ENCODE peak calls at places on chromosomes 1 and 21, in eight cellular contexts. T is cardiac muscle cell, Z is AG04450, A is Peyer's patch, R is mammary epithelial cell, G is GM12878, J is pancreas, M is suprapubic skin. I is an unnamed sample. For H3K27me3, the result is how much of the 10 kb centered on the place peaks cover.

GRCh38 chr1:225889743-225890142 is 797 bp upstream of the LEFTY1 start:
- DNase-seq in T (no peak), Z (no peak), A (no peak), R (no peak), G (no peak), J (no peak), M (no peak), I (no peak)

GRCh38 chr1:27257155-27257554 is 22.7 kb downstream of the WDTC1 start:
- DNase-seq in T (peak), Z (no peak), A (no peak), R (no peak), G (no peak), J (no peak), M (no peak), I (no peak)

GRCh38 chr1:213244664-213245091 is 193.6 kb downstream of the RPS6KC1 start:
- DNase-seq in T (peak), Z (peak), A (no peak), R (peak), G (no peak), J (no peak), M (no peak), I (peak)

GRCh38 chr1:116134178-116134773 is 23.1 kb downstream of the MAB21L3 start:
- DNase-seq in T (no peak), Z (no peak), A (no peak), R (no peak), G (no peak), J (no peak), M (no peak), I (peak)

GRCh38 chr1:43978551-43979260 is at the start of gene B4GALT2:
- DNase-seq in T (peak), Z (no peak), A (peak), R (peak), G (no peak), J (peak), M (peak), I (peak)

GRCh38 chr1:233293556-233294446 is 1.7 kb downstream of the PCNX2 start:
- DNase-seq in T (no peak), Z (no peak), A (no peak), R (peak), G (no peak), J (no peak), M (no peak), I (no peak)

GRCh38 chr1:228500143-228500736 is 13.1 kb downstream of the RNF187 start:
- DNase-seq in T (no peak), Z (no peak), A (no peak), R (no peak), G (no peak), J (no peak), M (no peak), I (no peak)

GRCh38 chr1:212514782-212515181 is 82.1 kb downstream of the NENF start:
- DNase-seq in T (peak), Z (no peak), A (no peak), R (no peak), G (no peak), J (peak), M (no peak), I (no peak)

GRCh38 chr1:161487483-161487827 is 17.8 kb upstream of the FCGR2A start:
- DNase-seq in T (peak), Z (no peak), A (no peak), R (peak), G (no peak), J (no peak), M (no peak), I (peak)

GRCh38 chr1:26907071-26907922 is 6.5 kb downstream of the NR0B2 start:
- DNase-seq in T (peak), Z (no peak), A (peak), R (peak), G (no peak), J (no peak), M (no peak), I (no peak)

GRCh38 chr1:81155131-81155530 is 645.6 kb upstream of the ADGRL2 start:
- DNase-seq in T (peak), Z (no peak), A (no peak), R (peak), G (no peak), J (no peak), M (no peak), I (no peak)

GRCh38 chr1:59375321-59376220 is 78.7 kb downstream of the FGGY start:
- DNase-seq in T (peak), Z (peak), A (no peak), R (peak), G (no peak), J (no peak), M (no peak), I (no peak)

GRCh38 chr1:155596864-155597263 is 13.2 kb upstream of the MSTO1 start:
- DNase-seq in T (no peak), Z (no peak), A (no peak), R (no peak), G (no peak), J (no peak), M (no peak), I (no peak)

GRCh38 chr1:145993618-145994390 is 2.6 kb downstream of the TXNIP start:
- DNase-seq in T (no peak), Z (no peak), A (no peak), R (no peak), G (no peak), J (no peak), M (no peak), I (no peak)

GRCh38 chr1:78743626-78744025 is 94.0 kb downstream of the IFI44 start:
- DNase-seq in T (peak), Z (no peak), A (no peak), R (peak), G (no peak), J (no peak), M (no peak), I (peak)

GRCh38 chr1:226882631-226883409 is 12.4 kb downstream of the PSEN2 start:
- DNase-seq in T (peak), Z (peak), A (no peak), R (no peak), G (peak), J (no peak), M (no peak), I (no peak)

GRCh38 chr1:16441312-16441641 is 753 bp downstream of the NECAP2 start:
- DNase-seq in T (peak), Z (no peak), A (no peak), R (no peak), G (no peak), J (no peak), M (no peak), I (no peak)

GRCh38 chr1:77783141-77783540 is 3.7 kb downstream of the MIGA1 start:
- DNase-seq in T (no peak), Z (no peak), A (no peak), R (no peak), G (no peak), J (no peak), M (no peak), I (no peak)

GRCh38 chr1:36859926-36860325 is 174.4 kb downstream of the GRIK3 start:
- DNase-seq in T (no peak), Z (no peak), A (no peak), R (no peak), G (no peak), J (no peak), M (no peak), I (no peak)

GRCh38 chr1:228697209-228698016 is 37.9 kb upstream of the RHOU start:
- DNase-seq in T (peak), Z (no peak), A (no peak), R (peak), G (no peak), J (peak), M (peak), I (peak)

GRCh38 chr1:45401524-45401923 is 61.3 kb upstream of the MUTYH start:
- DNase-seq in T (no peak), Z (no peak), A (no peak), R (no peak), G (no peak), J (no peak), M (no peak), I (no peak)

GRCh38 chr1:226510453-226510852 is 38.1 kb upstream of the STUM start:
- DNase-seq in T (peak), Z (no peak), A (no peak), R (no peak), G (no peak), J (no peak), M (no peak), I (no peak)

GRCh38 chr1:19735419-19736127 is 64.1 kb downstream of the TMCO4 start:
- DNase-seq in T (peak), Z (peak), A (no peak), R (peak), G (no peak), J (no peak), M (no peak), I (peak)

GRCh38 chr1:243420968-243421675 is 165.3 kb downstream of the SDCCAG8 start:
- DNase-seq in T (no peak), Z (no peak), A (no peak), R (no peak), G (no peak), J (no peak), M (no peak), I (no peak)

GRCh38 chr1:109750241-109750882 is 9.5 kb upstream of the GSTM3 start:
- DNase-seq in T (no peak), Z (no peak), A (no peak), R (no peak), G (no peak), J (no peak), M (peak), I (no peak)

GRCh38 chr1:3530931-3531818 is 76.7 kb downstream of the ARHGEF16 start:
- DNase-seq in T (peak), Z (no peak), A (peak), R (peak), G (no peak), J (peak), M (no peak), I (peak)

DNA sequence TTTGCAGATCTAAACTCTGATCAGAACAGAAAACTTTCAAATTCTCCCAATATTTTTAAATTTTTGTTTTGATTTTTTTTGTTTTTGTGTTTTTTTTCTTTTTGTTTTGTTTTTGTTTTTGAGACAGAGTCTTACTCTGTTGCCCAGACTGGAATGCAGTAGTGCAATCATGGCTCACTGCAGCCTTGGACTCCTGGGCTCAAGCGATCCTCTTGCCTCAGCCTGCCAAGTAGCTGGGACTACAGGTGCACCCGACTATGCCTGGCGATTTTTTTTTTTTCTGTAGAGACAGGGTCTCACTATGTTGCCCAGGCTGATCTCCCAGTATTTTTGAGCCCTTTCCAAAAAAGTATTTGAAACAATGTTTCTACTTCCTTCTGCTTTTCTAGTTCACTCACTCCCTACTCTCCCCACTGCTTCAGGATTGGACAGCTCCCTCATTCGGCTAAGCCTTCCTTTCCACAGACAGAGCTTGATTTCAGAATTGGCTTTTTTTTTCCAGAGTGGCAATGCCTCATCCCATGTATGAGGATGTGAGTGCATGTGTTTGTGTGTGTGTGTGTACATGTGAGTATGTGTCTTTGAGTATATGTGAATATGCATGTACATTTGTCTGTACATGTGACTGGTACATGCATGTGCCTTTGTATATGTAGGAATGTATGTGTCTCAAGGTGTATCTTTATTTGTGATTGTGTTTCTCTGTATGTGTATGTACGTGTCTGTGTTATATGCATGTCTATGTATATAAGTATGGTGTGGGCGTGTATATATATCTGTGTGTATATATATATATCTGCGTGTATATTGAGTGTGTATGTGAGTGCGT is 11.9 kb downstream of the LHX4 start:
- DNase-seq in T (peak), Z (no peak), A (peak), R (peak), G (no peak), J (no peak), M (no peak), I (peak)
- H3K27me3 ChIP-seq in T (half or more), Z (half or more), A (under half), R (under half), G (under half), J (under half), M (half or more), I (half or more)

GRCh38 chr21:36384885-36385232 is 333 bp upstream of the CHAF1B start:
- DNase-seq in T (no peak), Z (no peak), A (no peak), R (no peak), G (no peak), J (no peak), M (no peak), I (no peak)

GRCh38 chr21:36385233-36385908 is at the start of gene CHAF1B:
- DNase-seq in T (peak), Z (peak), A (peak), R (peak), G (no peak), J (peak), M (peak), I (peak)

GRCh38 chr21:36385909-36386642 is 884 bp downstream of the CHAF1B start:
- DNase-seq in T (peak), Z (no peak), A (no peak), R (peak), G (no peak), J (no peak), M (no peak), I (no peak)

GRCh38 chr21:36388076-36388475 is 2.9 kb downstream of the CHAF1B start:
- DNase-seq in T (no peak), Z (no peak), A (no peak), R (no peak), G (no peak), J (no peak), M (no peak), I (no peak)

DNA sequence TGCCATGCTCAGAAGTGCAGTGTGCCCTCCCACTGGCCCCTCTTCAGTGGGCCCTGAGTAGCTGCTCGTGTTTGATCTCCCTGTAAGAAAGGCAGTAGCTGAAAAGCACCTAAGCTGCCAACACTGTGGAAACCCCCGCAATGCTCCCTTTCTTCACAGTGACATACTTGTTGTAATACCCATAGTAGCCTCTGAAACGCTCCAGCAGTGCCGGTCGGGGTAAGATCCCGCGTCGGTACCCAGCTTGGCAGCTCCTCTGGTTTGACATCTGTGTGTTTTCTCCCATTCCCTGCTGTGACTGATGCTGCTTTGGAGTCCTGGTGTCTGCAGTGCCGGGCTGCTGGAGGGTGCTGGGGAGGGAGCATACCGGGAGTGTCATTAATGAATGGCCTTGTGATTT is 3.6 kb downstream of the CHAF1B start:
- DNase-seq in T (peak), Z (no peak), A (no peak), R (peak), G (no peak), J (no peak), M (peak), I (peak)
- TF ChIP-seq CTCF in T (peak), Z (peak), A (no peak), R (peak), G (no peak), J (no peak), M (no peak), I (peak)

GRCh38 chr21:45975017-45975595 is 6.5 kb upstream of the COL6A1 start:
- DNase-seq in T (peak), Z (no peak), A (peak), R (peak), G (no peak), J (peak), M (peak), I (no peak)
- H3K27ac ChIP-seq in T (no peak), Z (peak), A (peak), R (no peak), G (no peak), J (peak), M (peak), I (no peak)

GRCh38 chr1:236751385-236751784 is 43.7 kb upstream of the MTR start:
- DNase-seq in T (no peak), Z (no peak), A (no peak), R (no peak), G (no peak), J (no peak), M (no peak), I (no peak)

GRCh38 chr1:236747311-236747956 is 47.7 kb upstream of the MTR start:
- DNase-seq in T (no peak), Z (no peak), A (no peak), R (no peak), G (no peak), J (no peak), M (no peak), I (no peak)

GRCh38 chr1:236746785-236747184 is 48.3 kb upstream of the MTR start:
- DNase-seq in T (no peak), Z (no peak), A (no peak), R (no peak), G (no peak), J (no peak), M (no peak), I (no peak)

GRCh38 chr1:236750928-236751327 is 44.2 kb upstream of the MTR start:
- DNase-seq in T (no peak), Z (no peak), A (no peak), R (no peak), G (no peak), J (no peak), M (no peak), I (no peak)

DNA sequence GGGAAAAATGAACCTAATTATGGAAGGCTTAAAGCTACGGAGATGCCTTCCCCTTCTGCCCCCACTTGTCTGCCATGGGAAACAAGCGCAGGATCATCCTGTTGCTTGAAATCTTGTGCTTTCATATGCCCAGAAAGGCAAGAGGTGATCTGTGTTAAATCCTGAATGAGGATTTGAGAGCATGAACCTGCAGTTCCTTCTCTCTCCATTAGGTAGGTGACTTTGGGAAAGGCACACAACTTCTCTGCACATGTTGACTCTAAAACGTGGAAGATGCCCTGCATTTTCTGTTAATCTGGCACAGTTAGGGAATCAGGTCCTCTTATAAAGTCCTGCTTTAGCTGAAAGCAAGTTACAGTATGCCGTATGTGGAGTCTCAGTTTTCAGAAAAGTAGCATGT is 46.6 kb upstream of the MTR start:
- DNase-seq in T (no peak), Z (no peak), A (no peak), R (no peak), G (no peak), J (no peak), M (no peak), I (no peak)
- H3K27me3 ChIP-seq in T (under half), Z (under half), A (under half), R (under half), G (under half), J (under half), M (under half), I (under half)

GRCh38 chr21:34892196-34892595 is 156.9 kb downstream of the RUNX1 start:
- DNase-seq in T (no peak), Z (no peak), A (no peak), R (peak), G (no peak), J (no peak), M (no peak), I (no peak)
- TF ChIP-seq CTCF in T (no peak), Z (no peak), A (no peak), R (no peak), G (no peak), J (no peak), M (no peak), I (no peak)

DNA sequence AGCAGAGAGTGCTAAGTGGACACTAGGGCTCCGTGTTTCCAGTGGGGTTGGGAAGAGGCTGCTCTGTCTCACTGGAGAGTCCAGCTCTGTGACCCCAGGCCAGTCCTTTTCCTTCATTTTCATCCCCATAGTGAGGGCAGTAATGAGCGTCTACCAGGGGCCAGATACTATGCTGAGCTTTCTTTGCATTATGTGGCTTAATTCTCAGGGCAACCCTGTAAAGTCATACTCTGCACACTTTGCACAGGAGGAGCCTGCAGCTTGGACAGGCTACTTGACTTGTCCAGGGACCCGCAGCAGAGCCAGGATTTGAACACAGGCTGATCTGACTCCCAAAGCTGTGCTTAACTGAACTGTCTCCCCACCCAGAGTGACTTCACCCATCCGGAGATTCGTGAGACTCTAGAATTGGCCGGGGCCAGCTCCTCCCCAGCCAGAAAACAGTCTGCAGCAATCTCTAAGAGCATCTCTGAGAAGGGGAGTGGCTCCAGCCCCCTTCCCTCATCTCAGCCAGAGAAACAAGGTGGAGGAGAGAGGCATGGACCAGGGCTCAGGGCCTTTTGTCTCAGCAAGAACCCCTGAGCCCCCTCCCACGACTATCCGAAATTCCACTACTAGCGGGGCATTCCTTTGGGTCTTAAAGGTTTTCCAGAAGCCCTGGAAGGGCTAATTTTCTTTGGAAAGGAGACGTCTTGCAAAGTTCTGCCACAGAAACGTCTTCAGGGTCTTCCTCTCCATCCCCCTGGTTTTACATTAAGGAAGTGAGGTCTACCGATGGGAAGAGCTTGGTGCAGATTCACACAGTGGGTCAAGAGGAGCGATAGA is 864 bp upstream of the FNDC5 start:
- DNase-seq in T (no peak), Z (no peak), A (no peak), R (no peak), G (no peak), J (no peak), M (peak), I (peak)
- H3K27ac ChIP-seq in T (no peak), Z (no peak), A (no peak), R (no peak), G (no peak), J (no peak), M (no peak), I (no peak)

DNA sequence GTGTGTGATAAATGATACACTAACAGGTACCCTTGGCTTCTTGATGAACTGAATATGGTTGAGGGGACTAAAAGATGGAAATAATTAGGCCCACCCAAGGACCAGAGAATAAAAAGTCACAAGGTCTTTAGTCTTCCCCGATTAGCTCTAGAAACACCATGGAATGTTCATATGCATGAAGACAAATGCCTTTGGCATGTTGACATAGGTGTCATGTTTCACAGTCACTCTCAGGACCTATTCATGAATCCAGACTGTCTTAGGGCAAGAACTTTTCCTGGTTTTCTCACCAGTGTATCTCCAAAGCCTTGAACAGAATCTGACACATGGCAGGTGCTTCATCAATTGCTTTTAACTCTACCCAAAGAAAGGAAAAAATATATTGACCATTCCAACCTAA is 412.8 kb downstream of the AJAP1 start:
- DNase-seq in T (no peak), Z (no peak), A (no peak), R (no peak), G (no peak), J (no peak), M (no peak), I (no peak)
- H3K27me3 ChIP-seq in T (under half), Z (under half), A (under half), R (under half), G (under half), J (under half), M (under half), I (under half)

I was measured in A673.